ENCODE peak calls at places on chromosomes 3 and 15, in seven cellular contexts. One of them, this sample, is unnamed.

GRCh38 chr3:99286266-99286845 is 352.0 kb upstream of the COL8A1 start:
- DNase-seq in NB4: no peak
- DNase-seq in NCI-H2081: no peak
- DNase-seq in IMR-90: no peak
- DNase-seq in fibroblast of lung: peak; percentile 11
- DNase-seq in C1 segment of cervical spinal cord: no peak
- DNase-seq in endothelial cell: no peak
- DNase-seq in this sample: no peak

GRCh38 chr15:71375934-71376333 is 260.7 kb downstream of the THSD4 start:
- DNase-seq in endothelial cell: no peak
- DNase-seq in fibroblast of lung: peak; percentile 68
- DNase-seq in NCI-H2081: no peak
- DNase-seq in IMR-90: peak; percentile 36
- DNase-seq in NB4: no peak
- DNase-seq in C1 segment of cervical spinal cord: no peak
- DNase-seq in this sample: no peak

GRCh38 chr15:72339777-72340177 is 19.8 kb upstream of the CELF6 start:
- DNase-seq in fibroblast of lung: peak; percentile 86
- DNase-seq in endothelial cell: no peak
- DNase-seq in C1 segment of cervical spinal cord: no peak
- DNase-seq in NB4: peak; percentile 19
- DNase-seq in NCI-H2081: peak; percentile 24
- DNase-seq in IMR-90: peak; percentile 91
- DNase-seq in this sample: peak; percentile 42

GRCh38 chr3:137709011-137709601 is 55.0 kb upstream of the SOX14 start:
- DNase-seq in endothelial cell: peak; percentile 49
- DNase-seq in NB4: peak; percentile 31
- DNase-seq in NCI-H2081: no peak
- DNase-seq in fibroblast of lung: no peak
- DNase-seq in IMR-90: no peak
- DNase-seq in C1 segment of cervical spinal cord: no peak
- DNase-seq in this sample: no peak

GRCh38 chr3:356947-357346 is 160.4 kb downstream of the CHL1 start:
- DNase-seq in fibroblast of lung: peak; percentile 39
- DNase-seq in C1 segment of cervical spinal cord: no peak
- DNase-seq in NCI-H2081: peak; percentile 58
- DNase-seq in IMR-90: no peak
- DNase-seq in endothelial cell: no peak
- DNase-seq in NB4: no peak
- DNase-seq in this sample: no peak

GRCh38 chr15:88605507-88606436 is 15.4 kb upstream of the AEN start:
- DNase-seq in fibroblast of lung: peak; percentile 37
- DNase-seq in NB4: peak; percentile 37
- DNase-seq in endothelial cell: peak; percentile 61
- DNase-seq in NCI-H2081: peak; percentile 32
- DNase-seq in C1 segment of cervical spinal cord: no peak
- DNase-seq in IMR-90: peak; percentile 29
- DNase-seq in this sample: no peak

GRCh38 chr3:632571-633170 is 436.1 kb downstream of the CHL1 start:
- DNase-seq in NCI-H2081: peak; percentile 67
- DNase-seq in NB4: peak; percentile 67
- DNase-seq in C1 segment of cervical spinal cord: peak; percentile 24
- DNase-seq in fibroblast of lung: peak; percentile 25
- DNase-seq in IMR-90: peak; percentile 18
- DNase-seq in endothelial cell: peak; percentile 4
- DNase-seq in this sample: no peak

GRCh38 chr3:168581718-168582332 is 486.1 kb upstream of the GOLIM4 start:
- DNase-seq in NB4: no peak
- DNase-seq in C1 segment of cervical spinal cord: no peak
- DNase-seq in NCI-H2081: peak; percentile 79
- DNase-seq in IMR-90: no peak
- DNase-seq in endothelial cell: no peak
- DNase-seq in fibroblast of lung: no peak
- DNase-seq in this sample: peak; percentile 49

GRCh38 chr3:193910886-193911738 is 224.8 kb upstream of the HES1 start:
- DNase-seq in IMR-90: no peak
- DNase-seq in C1 segment of cervical spinal cord: no peak
- DNase-seq in endothelial cell: no peak
- DNase-seq in NB4: peak; percentile 87
- DNase-seq in NCI-H2081: no peak
- DNase-seq in fibroblast of lung: no peak
- DNase-seq in this sample: no peak

GRCh38 chr3:64187065-64187959 is 38.0 kb downstream of the PRICKLE2 start:
- DNase-seq in NB4: no peak
- DNase-seq in endothelial cell: no peak
- DNase-seq in NCI-H2081: peak; percentile 39
- DNase-seq in C1 segment of cervical spinal cord: no peak
- DNase-seq in fibroblast of lung: peak; percentile 99
- DNase-seq in IMR-90: peak; percentile 99
- DNase-seq in this sample: peak; percentile 94

GRCh38 chr15:79179108-79179561 is 88.6 kb upstream of the RASGRF1 start:
- DNase-seq in NB4: peak; percentile 81
- DNase-seq in IMR-90: peak; percentile 55
- DNase-seq in C1 segment of cervical spinal cord: no peak
- DNase-seq in NCI-H2081: no peak
- DNase-seq in endothelial cell: no peak
- DNase-seq in fibroblast of lung: peak; percentile 51
- DNase-seq in this sample: no peak

GRCh38 chr3:58064923-58065638 is 56.9 kb downstream of the FLNB start:
- DNase-seq in C1 segment of cervical spinal cord: no peak
- DNase-seq in fibroblast of lung: no peak
- DNase-seq in NCI-H2081: no peak
- DNase-seq in NB4: no peak
- DNase-seq in endothelial cell: no peak
- DNase-seq in IMR-90: no peak
- DNase-seq in this sample: no peak

GRCh38 chr3:134874737-134875413 is 79.8 kb downstream of the EPHB1 start:
- DNase-seq in IMR-90: no peak
- DNase-seq in NB4: no peak
- DNase-seq in endothelial cell: no peak
- DNase-seq in C1 segment of cervical spinal cord: no peak
- DNase-seq in fibroblast of lung: peak; percentile 24
- DNase-seq in NCI-H2081: peak; percentile 34
- DNase-seq in this sample: peak; percentile 52

GRCh38 chr3:10366681-10367101 is 45.8 kb upstream of the SEC13 start:
- DNase-seq in fibroblast of lung: peak; percentile 99
- DNase-seq in C1 segment of cervical spinal cord: no peak
- DNase-seq in IMR-90: peak; percentile 100
- DNase-seq in endothelial cell: no peak
- DNase-seq in NB4: peak; percentile 77
- DNase-seq in NCI-H2081: no peak
- DNase-seq in this sample: no peak

GRCh38 chr3:54630111-54630623 is 297.7 kb downstream of the LRTM1 start:
- DNase-seq in NB4: no peak
- DNase-seq in C1 segment of cervical spinal cord: no peak
- DNase-seq in NCI-H2081: no peak
- DNase-seq in fibroblast of lung: no peak
- DNase-seq in IMR-90: no peak
- DNase-seq in endothelial cell: no peak
- DNase-seq in this sample: no peak

GRCh38 chr15:97078556-97078955 is 748.1 kb downstream of the NR2F2 start:
- DNase-seq in NB4: no peak
- DNase-seq in IMR-90: no peak
- DNase-seq in NCI-H2081: no peak
- DNase-seq in endothelial cell: no peak
- DNase-seq in C1 segment of cervical spinal cord: no peak
- DNase-seq in fibroblast of lung: no peak
- DNase-seq in this sample: no peak

GRCh38 chr15:45441686-45442085 is 63.3 kb upstream of the GATM start:
- DNase-seq in IMR-90: no peak
- DNase-seq in NCI-H2081: no peak
- DNase-seq in NB4: no peak
- DNase-seq in endothelial cell: no peak
- DNase-seq in fibroblast of lung: no peak
- DNase-seq in C1 segment of cervical spinal cord: no peak
- DNase-seq in this sample: no peak

GRCh38 chr15:101368086-101368780 is 73.2 kb upstream of the SNRPA1 start:
- DNase-seq in NB4: no peak
- DNase-seq in fibroblast of lung: no peak
- DNase-seq in IMR-90: no peak
- DNase-seq in endothelial cell: no peak
- DNase-seq in C1 segment of cervical spinal cord: no peak
- DNase-seq in NCI-H2081: no peak
- DNase-seq in this sample: no peak

GRCh38 chr3:42080452-42080872 is 10.7 kb upstream of the TRAK1 start:
- DNase-seq in endothelial cell: no peak
- DNase-seq in fibroblast of lung: peak; percentile 45
- DNase-seq in IMR-90: peak; percentile 32
- DNase-seq in NB4: peak; percentile 65
- DNase-seq in NCI-H2081: no peak
- DNase-seq in C1 segment of cervical spinal cord: peak; percentile 39
- DNase-seq in this sample: no peak

GRCh38 chr3:45817788-45818523 is 21.6 kb upstream of the SLC6A20 start:
- DNase-seq in NCI-H2081: peak; percentile 43
- DNase-seq in endothelial cell: no peak
- DNase-seq in C1 segment of cervical spinal cord: no peak
- DNase-seq in NB4: no peak
- DNase-seq in IMR-90: peak; percentile 99
- DNase-seq in fibroblast of lung: peak; percentile 99
- DNase-seq in this sample: no peak

GRCh38 chr3:60610441-60611112 is 640.7 kb downstream of the FHIT start:
- DNase-seq in fibroblast of lung: peak; percentile 94
- DNase-seq in NB4: peak; percentile 1
- DNase-seq in endothelial cell: no peak
- DNase-seq in IMR-90: peak; percentile 36
- DNase-seq in NCI-H2081: no peak
- DNase-seq in C1 segment of cervical spinal cord: no peak
- DNase-seq in this sample: peak; percentile 68

GRCh38 chr3:157087398-157088132 is 72.4 kb downstream of the CCNL1 start:
- DNase-seq in NB4: no peak
- DNase-seq in C1 segment of cervical spinal cord: no peak
- DNase-seq in endothelial cell: no peak
- DNase-seq in NCI-H2081: no peak
- DNase-seq in IMR-90: no peak
- DNase-seq in fibroblast of lung: peak; percentile 62
- DNase-seq in this sample: no peak

GRCh38 chr3:118277803-118278202 is 756.8 kb downstream of the IGSF11 start:
- DNase-seq in endothelial cell: no peak
- DNase-seq in IMR-90: no peak
- DNase-seq in NB4: no peak
- DNase-seq in fibroblast of lung: no peak
- DNase-seq in C1 segment of cervical spinal cord: no peak
- DNase-seq in NCI-H2081: no peak
- DNase-seq in this sample: no peak

GRCh38 chr3:24538891-24539290 is 44.2 kb upstream of the THRB start:
- DNase-seq in IMR-90: no peak
- DNase-seq in NCI-H2081: no peak
- DNase-seq in C1 segment of cervical spinal cord: no peak
- DNase-seq in NB4: no peak
- DNase-seq in fibroblast of lung: no peak
- DNase-seq in endothelial cell: no peak
- DNase-seq in this sample: no peak

GRCh38 chr15:67373971-67374370 is 119.4 kb downstream of the IQCH start:
- DNase-seq in fibroblast of lung: no peak
- DNase-seq in endothelial cell: no peak
- DNase-seq in C1 segment of cervical spinal cord: no peak
- DNase-seq in NCI-H2081: no peak
- DNase-seq in NB4: no peak
- DNase-seq in IMR-90: no peak
- DNase-seq in this sample: no peak

GRCh38 chr3:128555098-128555825 is 62.3 kb upstream of the GATA2 start:
- DNase-seq in fibroblast of lung: no peak
- DNase-seq in NCI-H2081: no peak
- DNase-seq in NB4: no peak
- DNase-seq in IMR-90: no peak
- DNase-seq in C1 segment of cervical spinal cord: no peak
- DNase-seq in endothelial cell: no peak
- DNase-seq in this sample: no peak

GRCh38 chr15:56749982-56750381 is 16.7 kb upstream of the ZNF280D start:
- DNase-seq in IMR-90: peak; percentile 43
- DNase-seq in NB4: no peak
- DNase-seq in C1 segment of cervical spinal cord: no peak
- DNase-seq in fibroblast of lung: no peak
- DNase-seq in endothelial cell: no peak
- DNase-seq in NCI-H2081: no peak
- DNase-seq in this sample: no peak

GRCh38 chr3:45968706-45969105 is 25.4 kb downstream of the CXCR6 start:
- DNase-seq in NB4: no peak
- DNase-seq in NCI-H2081: no peak
- DNase-seq in IMR-90: peak; percentile 77
- DNase-seq in C1 segment of cervical spinal cord: no peak
- DNase-seq in fibroblast of lung: peak; percentile 73
- DNase-seq in endothelial cell: no peak
- DNase-seq in this sample: no peak

GRCh38 chr3:99242271-99242670 is 340.8 kb upstream of the DCBLD2 start:
- DNase-seq in fibroblast of lung: peak; percentile 71
- DNase-seq in IMR-90: peak; percentile 80
- DNase-seq in NCI-H2081: no peak
- DNase-seq in endothelial cell: no peak
- DNase-seq in C1 segment of cervical spinal cord: no peak
- DNase-seq in NB4: no peak
- DNase-seq in this sample: no peak

GRCh38 chr15:62622775-62623174 is 419.8 kb upstream of the TPM1 start:
- DNase-seq in endothelial cell: no peak
- DNase-seq in fibroblast of lung: no peak
- DNase-seq in NCI-H2081: no peak
- DNase-seq in IMR-90: no peak
- DNase-seq in C1 segment of cervical spinal cord: no peak
- DNase-seq in NB4: no peak
- DNase-seq in this sample: no peak

GRCh38 chr15:92650966-92651365 is 4.6 kb downstream of the FAM174B start:
- DNase-seq in NCI-H2081: no peak
- DNase-seq in NB4: no peak
- DNase-seq in endothelial cell: no peak
- DNase-seq in fibroblast of lung: no peak
- DNase-seq in C1 segment of cervical spinal cord: no peak
- DNase-seq in IMR-90: no peak
- DNase-seq in this sample: no peak

GRCh38 chr3:194518652-194519051 is 31.9 kb upstream of the ATP13A3 start:
- DNase-seq in NB4: no peak
- DNase-seq in IMR-90: peak; percentile 82
- DNase-seq in fibroblast of lung: peak; percentile 68
- DNase-seq in NCI-H2081: no peak
- DNase-seq in endothelial cell: no peak
- DNase-seq in C1 segment of cervical spinal cord: no peak
- DNase-seq in this sample: no peak